ENCODE peak calls at places on chromosomes 2 and 18, in four cellular contexts. C is left lung, Q is body of pancreas, Z is A549. M is an unnamed sample. For H3K4me1, the result is how much of the 10 kb centered on the place peaks cover.

GRCh38 chr2:212157011-212157410 is 381.6 kb downstream of the ERBB4 start:
- DNase-seq in Q (no peak), Z (no peak), C (no peak), M (no peak)

GRCh38 chr2:216362730-216363129 is 9.6 kb downstream of the MARCHF4 start:
- DNase-seq in Q (peak), C (no peak), Z (peak), M (no peak)

GRCh38 chr2:127411609-127412370 is 6.4 kb upstream of the PROC start:
- DNase-seq in Q (peak), Z (peak), C (no peak), M (no peak)

GRCh38 chr2:172930871-172931255 is 144.8 kb upstream of the MAP3K20 start:
- DNase-seq in Q (no peak), C (no peak), Z (no peak), M (no peak)

GRCh38 chr2:38131665-38132064 is 55.7 kb upstream of the CYP1B1 start:
- DNase-seq in C (no peak), Z (no peak), Q (no peak), M (no peak)

GRCh38 chr2:54609647-54610046 is 113.8 kb upstream of the EML6 start:
- DNase-seq in Z (no peak), C (no peak), Q (no peak), M (no peak)

GRCh38 chr18:61582205-61582710 is 249.0 kb downstream of the CDH20 start:
- DNase-seq in Z (no peak), Q (peak), C (no peak), M (no peak)

GRCh38 chr2:120662746-120663145 is 72.9 kb upstream of the GLI2 start:
- DNase-seq in C (no peak), Q (no peak), Z (no peak), M (no peak)

GRCh38 chr2:118123561-118124232 is 35.4 kb downstream of the INSIG2 start:
- DNase-seq in Q (peak), Z (peak), C (peak), M (no peak)

GRCh38 chr2:188676012-188676405 is 298.2 kb upstream of the COL3A1 start:
- DNase-seq in C (no peak), Q (no peak), Z (peak), M (no peak)

GRCh38 chr2:29528891-29529520 is 392.4 kb downstream of the ALK start:
- DNase-seq in Q (peak), Z (no peak), C (no peak), M (no peak)

GRCh38 chr2:42290005-42290404 is 71.0 kb downstream of the COX7A2L start:
- DNase-seq in Z (no peak), C (no peak), Q (no peak), M (no peak)

GRCh38 chr2:101149241-101150192 is 1.7 kb downstream of the TBC1D8 start:
- DNase-seq in Q (peak), Z (peak), C (no peak), M (peak)
- H3K4me3 ChIP-seq in Q (peak), Z (peak), C (peak), M (peak)

GRCh38 chr18:10514082-10514481 is 11.7 kb upstream of the NAPG start:
- DNase-seq in C (no peak), Z (no peak), Q (no peak), M (no peak)
- H3K4me1 ChIP-seq in C (under half), Z (under half), Q (under half), M (under half)

GRCh38 chr2:136132840-136133570 is 15.1 kb upstream of the CXCR4 start:
- DNase-seq in C (no peak), Q (no peak), Z (no peak), M (no peak)
- H3K4me3 ChIP-seq in C (no peak), Q (no peak), Z (no peak), M (no peak)

DNA sequence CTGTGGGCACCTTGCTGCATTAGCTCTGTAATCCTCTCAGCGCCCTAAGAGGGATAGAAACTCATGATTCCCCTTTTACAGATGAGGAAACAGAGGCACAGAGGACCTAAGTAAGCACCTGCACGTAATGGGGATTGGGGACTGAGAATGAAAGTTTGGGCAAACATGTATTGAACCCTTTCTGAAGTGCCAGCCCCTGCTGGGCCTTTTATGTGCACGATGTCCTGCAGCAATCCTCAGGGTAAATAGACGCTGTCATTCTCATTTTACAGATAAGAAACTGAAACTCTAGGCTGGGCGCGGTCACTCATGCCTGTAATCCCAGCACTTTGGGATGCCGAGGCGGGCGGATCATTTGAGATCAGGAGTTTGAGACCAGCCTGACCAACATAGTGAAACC is 117.4 kb downstream of the STPG4 start:
- DNase-seq in Q (no peak), Z (no peak), C (no peak), M (no peak)
- H3K4me1 ChIP-seq in Q (under half), Z (half or more), C (half or more), M (under half)

DNA sequence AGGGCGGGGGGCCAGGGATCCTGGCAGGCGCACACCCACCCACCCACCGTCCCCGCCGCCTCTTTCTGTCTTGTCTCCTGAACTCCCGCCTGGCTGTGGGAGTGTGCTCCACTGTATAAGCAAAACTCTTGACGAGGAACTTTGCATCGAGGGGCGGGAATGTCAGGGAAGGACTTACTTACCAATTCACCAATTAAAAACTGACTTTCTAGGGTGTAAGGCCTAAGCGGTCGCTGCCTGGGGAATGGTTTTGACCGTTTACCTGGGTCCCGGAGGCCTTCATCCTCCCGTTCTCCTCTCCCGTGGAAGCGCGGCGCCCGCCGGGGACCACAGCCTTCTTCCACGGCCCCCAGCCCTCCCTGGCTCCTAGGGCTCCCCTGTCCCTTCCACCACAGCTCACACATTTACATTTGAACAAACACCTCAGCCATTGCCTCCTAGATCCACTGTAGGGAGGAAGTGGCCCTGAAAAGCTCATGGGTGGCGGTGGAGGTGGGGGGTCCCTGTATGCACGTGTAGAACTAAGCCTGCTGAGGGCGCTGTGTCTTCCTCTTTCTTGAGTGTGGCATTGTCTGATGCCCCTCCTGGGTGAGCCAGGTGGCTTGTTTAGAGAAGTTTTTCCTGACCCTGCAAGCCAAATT is 8.9 kb downstream of the ASIC4 start:
- DNase-seq in Z (no peak), Q (no peak), C (no peak), M (no peak)
- H3K4me3 ChIP-seq in Z (no peak), Q (no peak), C (no peak), M (no peak)

M was measured in HAP-1.